ENCODE peak calls at places on chromosome 20, in seven cellular contexts. One of them, this sample, is unnamed.

GRCh38 chr20:42277203-42277602 is 659.0 kb upstream of the CHD6 start:
- DNase-seq in sigmoid colon: no peak
- DNase-seq in CD8-positive, alpha-beta memory T cell: no peak
- DNase-seq in CD4-positive, alpha-beta memory T cell: no peak
- DNase-seq in PC-3: no peak
- DNase-seq in HCT116: no peak
- DNase-seq in CD8-positive, alpha-beta T cell: no peak
- DNase-seq in this sample: no peak

GRCh38 chr20:8545212-8545611 is 413.1 kb downstream of the PLCB1 start:
- DNase-seq in PC-3: peak
- DNase-seq in CD8-positive, alpha-beta memory T cell: no peak
- DNase-seq in sigmoid colon: no peak
- DNase-seq in CD4-positive, alpha-beta memory T cell: no peak
- DNase-seq in CD8-positive, alpha-beta T cell: no peak
- DNase-seq in HCT116: no peak
- DNase-seq in this sample: no peak

GRCh38 chr20:25750765-25751696 is 54.4 kb upstream of the ZNF337 start:
- DNase-seq in CD8-positive, alpha-beta memory T cell: peak
- DNase-seq in CD8-positive, alpha-beta T cell: peak
- DNase-seq in CD4-positive, alpha-beta memory T cell: peak
- DNase-seq in HCT116: no peak
- DNase-seq in PC-3: peak
- DNase-seq in sigmoid colon: peak
- DNase-seq in this sample: peak

GRCh38 chr20:31587545-31588389 is 17.3 kb upstream of the ID1 start:
- DNase-seq in CD8-positive, alpha-beta T cell: no peak
- DNase-seq in sigmoid colon: no peak
- DNase-seq in CD8-positive, alpha-beta memory T cell: no peak
- DNase-seq in HCT116: no peak
- DNase-seq in PC-3: no peak
- DNase-seq in CD4-positive, alpha-beta memory T cell: no peak
- DNase-seq in this sample: no peak

GRCh38 chr20:6582449-6582848 is 185.0 kb upstream of the BMP2 start:
- DNase-seq in CD4-positive, alpha-beta memory T cell: no peak
- DNase-seq in HCT116: no peak
- DNase-seq in PC-3: peak
- DNase-seq in sigmoid colon: no peak
- DNase-seq in CD8-positive, alpha-beta memory T cell: no peak
- DNase-seq in CD8-positive, alpha-beta T cell: no peak
- DNase-seq in this sample: no peak

GRCh38 chr20:13249118-13249859 is 28.2 kb downstream of the ISM1 start:
- DNase-seq in PC-3: no peak
- DNase-seq in CD8-positive, alpha-beta memory T cell: no peak
- DNase-seq in CD4-positive, alpha-beta memory T cell: no peak
- DNase-seq in HCT116: no peak
- DNase-seq in CD8-positive, alpha-beta T cell: no peak
- DNase-seq in sigmoid colon: no peak
- DNase-seq in this sample: no peak

GRCh38 chr20:8790442-8791074 is 278.3 kb upstream of the PLCB4 start:
- DNase-seq in HCT116: peak
- DNase-seq in sigmoid colon: no peak
- DNase-seq in PC-3: peak
- DNase-seq in CD4-positive, alpha-beta memory T cell: no peak
- DNase-seq in CD8-positive, alpha-beta memory T cell: no peak
- DNase-seq in CD8-positive, alpha-beta T cell: no peak
- DNase-seq in this sample: no peak

GRCh38 chr20:24166127-24166389 is 177.5 kb upstream of the GGTLC1 start:
- DNase-seq in CD4-positive, alpha-beta memory T cell: no peak
- DNase-seq in sigmoid colon: no peak
- DNase-seq in CD8-positive, alpha-beta memory T cell: no peak
- DNase-seq in HCT116: no peak
- DNase-seq in PC-3: no peak
- DNase-seq in CD8-positive, alpha-beta T cell: no peak
- DNase-seq in this sample: no peak

GRCh38 chr20:22700387-22700786 is 116.0 kb upstream of the FOXA2 start:
- DNase-seq in HCT116: no peak
- DNase-seq in CD8-positive, alpha-beta T cell: no peak
- DNase-seq in PC-3: peak
- DNase-seq in CD8-positive, alpha-beta memory T cell: no peak
- DNase-seq in CD4-positive, alpha-beta memory T cell: no peak
- DNase-seq in sigmoid colon: no peak
- DNase-seq in this sample: no peak

GRCh38 chr20:63973636-63974401 is 4.1 kb upstream of the ZNF512B start:
- DNase-seq in PC-3: peak
- DNase-seq in CD4-positive, alpha-beta memory T cell: peak
- DNase-seq in sigmoid colon: peak
- DNase-seq in CD8-positive, alpha-beta T cell: peak
- DNase-seq in HCT116: peak
- DNase-seq in CD8-positive, alpha-beta memory T cell: peak
- DNase-seq in this sample: peak

GRCh38 chr20:63567382-63568169 is 6.5 kb downstream of the HELZ2 start:
- DNase-seq in PC-3: no peak
- DNase-seq in CD8-positive, alpha-beta T cell: peak
- DNase-seq in CD8-positive, alpha-beta memory T cell: peak
- DNase-seq in sigmoid colon: no peak
- DNase-seq in HCT116: no peak
- DNase-seq in CD4-positive, alpha-beta memory T cell: peak
- DNase-seq in this sample: peak

GRCh38 chr20:42366626-42367025 is 748.4 kb upstream of the CHD6 start:
- DNase-seq in CD8-positive, alpha-beta T cell: no peak
- DNase-seq in PC-3: no peak
- DNase-seq in sigmoid colon: no peak
- DNase-seq in CD8-positive, alpha-beta memory T cell: no peak
- DNase-seq in CD4-positive, alpha-beta memory T cell: no peak
- DNase-seq in HCT116: no peak
- DNase-seq in this sample: no peak

GRCh38 chr20:56003966-56004365 is 1.4 kb downstream of the CBLN4 start:
- DNase-seq in PC-3: no peak
- DNase-seq in CD8-positive, alpha-beta T cell: no peak
- DNase-seq in CD8-positive, alpha-beta memory T cell: no peak
- DNase-seq in sigmoid colon: no peak
- DNase-seq in CD4-positive, alpha-beta memory T cell: no peak
- DNase-seq in HCT116: no peak
- DNase-seq in this sample: no peak

GRCh38 chr20:61346996-61347906 is 95.2 kb downstream of the CDH4 start:
- DNase-seq in CD4-positive, alpha-beta memory T cell: no peak
- DNase-seq in HCT116: no peak
- DNase-seq in CD8-positive, alpha-beta T cell: no peak
- DNase-seq in PC-3: no peak
- DNase-seq in sigmoid colon: no peak
- DNase-seq in CD8-positive, alpha-beta memory T cell: no peak
- DNase-seq in this sample: no peak

GRCh38 chr20:11522359-11522758 is 395.3 kb upstream of the BTBD3 start:
- DNase-seq in CD8-positive, alpha-beta T cell: no peak
- DNase-seq in CD8-positive, alpha-beta memory T cell: no peak
- DNase-seq in PC-3: no peak
- DNase-seq in CD4-positive, alpha-beta memory T cell: no peak
- DNase-seq in HCT116: no peak
- DNase-seq in sigmoid colon: no peak
- DNase-seq in this sample: no peak

GRCh38 chr20:14114049-14114448 is 118.7 kb downstream of the MACROD2 start:
- DNase-seq in CD8-positive, alpha-beta memory T cell: no peak
- DNase-seq in CD4-positive, alpha-beta memory T cell: no peak
- DNase-seq in sigmoid colon: no peak
- DNase-seq in CD8-positive, alpha-beta T cell: no peak
- DNase-seq in HCT116: no peak
- DNase-seq in PC-3: no peak
- DNase-seq in this sample: no peak

GRCh38 chr20:29873946-29874345 is 1383.5 kb upstream of the DEFB115 start:
- DNase-seq in CD8-positive, alpha-beta memory T cell: peak
- DNase-seq in CD8-positive, alpha-beta T cell: peak
- DNase-seq in sigmoid colon: peak
- DNase-seq in HCT116: no peak
- DNase-seq in PC-3: no peak
- DNase-seq in CD4-positive, alpha-beta memory T cell: no peak
- DNase-seq in this sample: no peak

GRCh38 chr20:40807771-40808170 is 118.7 kb upstream of the MAFB start:
- DNase-seq in CD8-positive, alpha-beta T cell: no peak
- DNase-seq in CD4-positive, alpha-beta memory T cell: no peak
- DNase-seq in CD8-positive, alpha-beta memory T cell: no peak
- DNase-seq in PC-3: no peak
- DNase-seq in sigmoid colon: no peak
- DNase-seq in HCT116: no peak
- DNase-seq in this sample: no peak

GRCh38 chr20:38673731-38674177 is 50.5 kb upstream of the SLC32A1 start:
- DNase-seq in PC-3: no peak
- DNase-seq in HCT116: no peak
- DNase-seq in sigmoid colon: no peak
- DNase-seq in CD8-positive, alpha-beta T cell: no peak
- DNase-seq in CD8-positive, alpha-beta memory T cell: no peak
- DNase-seq in CD4-positive, alpha-beta memory T cell: no peak
- DNase-seq in this sample: no peak

GRCh38 chr20:58213112-58213511 is 15.3 kb downstream of the ANKRD60 start:
- DNase-seq in HCT116: no peak
- DNase-seq in CD4-positive, alpha-beta memory T cell: no peak
- DNase-seq in CD8-positive, alpha-beta memory T cell: no peak
- DNase-seq in CD8-positive, alpha-beta T cell: no peak
- DNase-seq in sigmoid colon: no peak
- DNase-seq in PC-3: peak
- DNase-seq in this sample: no peak

GRCh38 chr20:34791289-34792020 is 34.0 kb downstream of the NCOA6 start:
- DNase-seq in CD8-positive, alpha-beta memory T cell: no peak
- DNase-seq in HCT116: no peak
- DNase-seq in CD8-positive, alpha-beta T cell: no peak
- DNase-seq in CD4-positive, alpha-beta memory T cell: no peak
- DNase-seq in PC-3: peak
- DNase-seq in sigmoid colon: no peak
- DNase-seq in this sample: no peak

GRCh38 chr20:6954219-6954618 is 186.7 kb downstream of the BMP2 start:
- DNase-seq in sigmoid colon: no peak
- DNase-seq in CD8-positive, alpha-beta T cell: no peak
- DNase-seq in PC-3: no peak
- DNase-seq in CD4-positive, alpha-beta memory T cell: no peak
- DNase-seq in CD8-positive, alpha-beta memory T cell: no peak
- DNase-seq in HCT116: no peak
- DNase-seq in this sample: no peak

GRCh38 chr20:47325242-47325641 is 31.3 kb downstream of the ZMYND8 start:
- DNase-seq in PC-3: no peak
- DNase-seq in HCT116: no peak
- DNase-seq in sigmoid colon: no peak
- DNase-seq in CD8-positive, alpha-beta memory T cell: no peak
- DNase-seq in CD8-positive, alpha-beta T cell: no peak
- DNase-seq in CD4-positive, alpha-beta memory T cell: no peak
- DNase-seq in this sample: no peak
- H3K27ac ChIP-seq in PC-3: no peak
- H3K27ac ChIP-seq in HCT116: no peak
- H3K27ac ChIP-seq in sigmoid colon: peak
- H3K27ac ChIP-seq in CD8-positive, alpha-beta memory T cell: no peak
- H3K27ac ChIP-seq in CD8-positive, alpha-beta T cell: no peak
- H3K27ac ChIP-seq in CD4-positive, alpha-beta memory T cell: no peak
- H3K27ac ChIP-seq in this sample: no peak

DNA sequence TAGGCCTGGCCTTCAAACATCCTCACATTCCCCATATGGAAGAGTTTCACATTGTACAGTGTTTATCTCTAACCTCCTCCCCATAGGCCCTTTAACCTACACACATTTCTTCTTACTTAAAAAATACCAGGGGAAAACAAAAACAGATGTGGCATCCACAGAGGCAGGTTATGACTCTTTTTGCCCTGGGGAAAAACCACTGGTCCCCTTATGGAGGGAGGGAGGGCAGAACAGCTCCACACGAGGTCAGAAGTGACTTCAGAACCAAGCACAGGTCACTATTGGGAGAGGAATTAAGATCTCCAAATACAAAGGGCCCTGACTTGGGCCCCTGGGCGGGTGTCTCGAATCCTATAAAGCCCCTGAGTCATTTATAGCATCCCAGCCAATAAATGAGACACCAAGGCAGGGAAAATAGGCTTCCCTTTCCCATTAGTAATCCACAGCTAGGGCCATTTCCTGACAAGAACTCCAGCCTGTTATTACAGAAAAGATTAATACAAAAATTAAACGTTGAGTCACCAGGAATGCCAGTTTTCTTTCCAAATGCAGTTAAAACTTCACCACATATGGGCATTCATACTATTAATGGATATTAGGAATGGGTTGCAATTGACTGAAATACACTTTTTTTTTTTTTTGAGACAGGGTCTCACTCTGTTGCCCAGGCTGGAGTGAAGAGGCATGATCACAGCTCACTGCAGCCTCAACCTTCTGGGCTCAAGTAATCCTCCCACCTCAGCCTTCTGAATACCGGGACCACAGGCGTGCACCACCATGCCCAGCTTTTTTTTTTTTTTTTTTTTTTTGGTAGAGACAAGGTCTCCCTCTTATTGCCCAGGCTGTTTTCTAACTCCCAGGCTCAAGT is 107.2 kb downstream of the ATP9A start:
- DNase-seq in CD8-positive, alpha-beta memory T cell: no peak
- DNase-seq in CD8-positive, alpha-beta T cell: no peak
- DNase-seq in HCT116: peak
- DNase-seq in sigmoid colon: no peak
- DNase-seq in PC-3: peak
- DNase-seq in CD4-positive, alpha-beta memory T cell: no peak
- DNase-seq in this sample: no peak
- H3K27ac ChIP-seq in CD8-positive, alpha-beta memory T cell: no peak
- H3K27ac ChIP-seq in CD8-positive, alpha-beta T cell: no peak
- H3K27ac ChIP-seq in HCT116: peak
- H3K27ac ChIP-seq in sigmoid colon: no peak
- H3K27ac ChIP-seq in PC-3: peak
- H3K27ac ChIP-seq in CD4-positive, alpha-beta memory T cell: no peak
- H3K27ac ChIP-seq in this sample: no peak

GRCh38 chr20:19314619-19315018 is 102.2 kb downstream of the SLC24A3 start:
- DNase-seq in HCT116: no peak
- DNase-seq in CD8-positive, alpha-beta T cell: no peak
- DNase-seq in sigmoid colon: no peak
- DNase-seq in PC-3: no peak
- DNase-seq in CD4-positive, alpha-beta memory T cell: no peak
- DNase-seq in CD8-positive, alpha-beta memory T cell: no peak
- DNase-seq in this sample: no peak
- H3K27ac ChIP-seq in HCT116: no peak
- H3K27ac ChIP-seq in CD8-positive, alpha-beta T cell: no peak
- H3K27ac ChIP-seq in sigmoid colon: no peak
- H3K27ac ChIP-seq in PC-3: no peak
- H3K27ac ChIP-seq in CD4-positive, alpha-beta memory T cell: no peak
- H3K27ac ChIP-seq in CD8-positive, alpha-beta memory T cell: no peak
- H3K27ac ChIP-seq in this sample: no peak

GRCh38 chr20:19504251-19504650 is 253.8 kb upstream of the RIN2 start:
- DNase-seq in CD8-positive, alpha-beta memory T cell: no peak
- DNase-seq in CD4-positive, alpha-beta memory T cell: no peak
- DNase-seq in HCT116: no peak
- DNase-seq in CD8-positive, alpha-beta T cell: no peak
- DNase-seq in PC-3: no peak
- DNase-seq in sigmoid colon: no peak
- DNase-seq in this sample: no peak

GRCh38 chr20:19502169-19502568 is 255.9 kb upstream of the RIN2 start:
- DNase-seq in HCT116: no peak
- DNase-seq in PC-3: no peak
- DNase-seq in sigmoid colon: no peak
- DNase-seq in CD8-positive, alpha-beta T cell: no peak
- DNase-seq in CD8-positive, alpha-beta memory T cell: no peak
- DNase-seq in CD4-positive, alpha-beta memory T cell: no peak
- DNase-seq in this sample: no peak

GRCh38 chr20:19506021-19506420 is 252.0 kb upstream of the RIN2 start:
- DNase-seq in CD8-positive, alpha-beta T cell: no peak
- DNase-seq in PC-3: no peak
- DNase-seq in CD8-positive, alpha-beta memory T cell: no peak
- DNase-seq in CD4-positive, alpha-beta memory T cell: no peak
- DNase-seq in sigmoid colon: no peak
- DNase-seq in HCT116: no peak
- DNase-seq in this sample: no peak

GRCh38 chr20:19498756-19499155 is 259.3 kb upstream of the RIN2 start:
- DNase-seq in CD8-positive, alpha-beta T cell: no peak
- DNase-seq in HCT116: no peak
- DNase-seq in PC-3: no peak
- DNase-seq in CD8-positive, alpha-beta memory T cell: no peak
- DNase-seq in CD4-positive, alpha-beta memory T cell: no peak
- DNase-seq in sigmoid colon: no peak
- DNase-seq in this sample: no peak

GRCh38 chr20:19501476-19502115 is 256.5 kb upstream of the RIN2 start:
- DNase-seq in CD8-positive, alpha-beta T cell: no peak
- DNase-seq in HCT116: no peak
- DNase-seq in CD4-positive, alpha-beta memory T cell: no peak
- DNase-seq in CD8-positive, alpha-beta memory T cell: no peak
- DNase-seq in PC-3: no peak
- DNase-seq in sigmoid colon: no peak
- DNase-seq in this sample: no peak
- H3K27ac ChIP-seq in CD8-positive, alpha-beta T cell: no peak
- H3K27ac ChIP-seq in HCT116: no peak
- H3K27ac ChIP-seq in CD4-positive, alpha-beta memory T cell: no peak
- H3K27ac ChIP-seq in CD8-positive, alpha-beta memory T cell: no peak
- H3K27ac ChIP-seq in PC-3: no peak
- H3K27ac ChIP-seq in sigmoid colon: no peak
- H3K27ac ChIP-seq in this sample: no peak